ENCODE peak calls at places on chromosomes 16 and 17, in four cellular contexts. P is prostate gland, O is fibroblast of lung, B is IMR-90. Z is an unnamed sample.

GRCh38 chr17:2237521-2237921 is 66.1 kb downstream of the SMG6 start:
- DNase-seq in O (peak; percentile 89), B (no peak), P (no peak), Z (no peak)

GRCh38 chr17:7019839-7020519 is 2.9 kb upstream of the BCL6B start:
- DNase-seq in O (peak; percentile 65), P (no peak), B (peak; percentile 23), Z (no peak)

GRCh38 chr16:87634411-87634810 is 32.1 kb downstream of the JPH3 start:
- DNase-seq in O (no peak), B (no peak), P (no peak), Z (no peak)

GRCh38 chr17:78568494-78569115 is 8.6 kb downstream of the DNAH17 start:
- DNase-seq in B (peak; percentile 37), O (peak; percentile 21), P (no peak), Z (no peak)

GRCh38 chr17:35141681-35142466 is at the start of gene NLE1:
- DNase-seq in B (peak; percentile 74), P (peak; percentile 59), O (peak; percentile 80), Z (peak; percentile 29)

GRCh38 chr16:56451753-56452689 is 667 bp downstream of the OGFOD1 start:
- DNase-seq in B (peak; percentile 31), O (peak; percentile 36), P (peak; percentile 14), Z (no peak)

GRCh38 chr16:87955302-87956168 is 4.3 kb downstream of the BANP start:
- DNase-seq in O (no peak), P (no peak), B (peak; percentile 63), Z (no peak)

GRCh38 chr16:17417740-17418139 is 53.0 kb downstream of the XYLT1 start:
- DNase-seq in B (no peak), P (no peak), O (no peak), Z (no peak)

GRCh38 chr16:64304376-64304775 is 817.5 kb downstream of the CDH11 start:
- DNase-seq in P (no peak), O (no peak), B (no peak), Z (no peak)

GRCh38 chr16:27498916-27499658 is 50.6 kb downstream of the GTF3C1 start:
- DNase-seq in B (no peak), P (no peak), O (no peak), Z (no peak)

GRCh38 chr16:27499659-27500055 is 50.1 kb downstream of the GTF3C1 start:
- DNase-seq in O (no peak), P (no peak), B (no peak), Z (no peak)

GRCh38 chr16:27500801-27501200 is 48.9 kb downstream of the GTF3C1 start:
- DNase-seq in O (no peak), B (no peak), P (no peak), Z (no peak)

GRCh38 chr16:27498020-27498419 is 51.7 kb downstream of the GTF3C1 start:
- DNase-seq in O (peak; percentile 40), P (no peak), B (peak; percentile 16), Z (no peak)

GRCh38 chr16:27498426-27498825 is 51.3 kb downstream of the GTF3C1 start:
- DNase-seq in B (no peak), P (no peak), O (no peak), Z (no peak)
- H3K27ac ChIP-seq in B (no peak overlapping the region), P (no peak overlapping the region), O (no peak overlapping the region), Z (no peak overlapping the region)

GRCh38 chr17:28053044-28053670 is 10.7 kb downstream of the NLK start:
- DNase-seq in B (no peak), O (no peak), P (no peak), Z (no peak)
- H3K27ac ChIP-seq in B (no peak overlapping the region), O (no peak overlapping the region), P (no peak overlapping the region), Z (no peak overlapping the region)

DNA sequence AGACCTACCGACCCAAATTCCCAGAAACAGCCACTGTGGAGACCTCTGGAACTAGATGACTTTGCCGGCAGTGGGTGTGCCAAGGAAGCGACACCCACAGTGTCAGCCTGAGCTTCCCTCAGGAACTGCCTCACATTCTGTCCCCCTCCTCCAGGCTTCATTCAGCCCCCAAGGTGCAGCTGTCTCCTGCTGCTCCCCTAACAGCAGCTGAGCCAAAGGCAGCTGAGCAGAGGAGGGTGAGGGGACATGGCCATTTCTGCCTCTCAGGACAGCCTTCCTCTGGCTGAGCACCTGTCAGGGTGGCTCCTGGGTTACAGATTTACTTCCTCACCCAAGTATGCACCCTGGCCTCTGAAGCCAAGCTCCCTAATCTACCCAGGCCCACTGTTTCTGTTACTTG is 22.1 kb upstream of the MTMR4 start:
- DNase-seq in O (no peak), B (no peak), P (no peak), Z (no peak)
- H3K27ac ChIP-seq in O (no peak overlapping the region), B (no peak overlapping the region), P (no peak overlapping the region), Z (no peak overlapping the region)

GRCh38 chr16:57637965-57638364 is 9.5 kb downstream of the ADGRG1 start:
- DNase-seq in O (no peak), P (no peak), B (no peak), Z (no peak)
- H3K27ac ChIP-seq in O (no peak overlapping the region), P (peak overlapping the region; percentile 41), B (no peak overlapping the region), Z (no peak overlapping the region)

GRCh38 chr16:27791404-27791719 is 241.4 kb downstream of the KATNIP start:
- DNase-seq in O (no peak), P (no peak), B (no peak), Z (no peak)

GRCh38 chr16:27792486-27793275 is 242.7 kb downstream of the KATNIP start:
- DNase-seq in P (no peak), B (no peak), O (no peak), Z (no peak)

GRCh38 chr16:27789150-27789549 is 239.2 kb downstream of the KATNIP start:
- DNase-seq in B (no peak), O (no peak), P (no peak), Z (no peak)

GRCh38 chr16:27789595-27790241 is 239.8 kb downstream of the KATNIP start:
- DNase-seq in P (no peak), O (no peak), B (no peak), Z (no peak)

DNA sequence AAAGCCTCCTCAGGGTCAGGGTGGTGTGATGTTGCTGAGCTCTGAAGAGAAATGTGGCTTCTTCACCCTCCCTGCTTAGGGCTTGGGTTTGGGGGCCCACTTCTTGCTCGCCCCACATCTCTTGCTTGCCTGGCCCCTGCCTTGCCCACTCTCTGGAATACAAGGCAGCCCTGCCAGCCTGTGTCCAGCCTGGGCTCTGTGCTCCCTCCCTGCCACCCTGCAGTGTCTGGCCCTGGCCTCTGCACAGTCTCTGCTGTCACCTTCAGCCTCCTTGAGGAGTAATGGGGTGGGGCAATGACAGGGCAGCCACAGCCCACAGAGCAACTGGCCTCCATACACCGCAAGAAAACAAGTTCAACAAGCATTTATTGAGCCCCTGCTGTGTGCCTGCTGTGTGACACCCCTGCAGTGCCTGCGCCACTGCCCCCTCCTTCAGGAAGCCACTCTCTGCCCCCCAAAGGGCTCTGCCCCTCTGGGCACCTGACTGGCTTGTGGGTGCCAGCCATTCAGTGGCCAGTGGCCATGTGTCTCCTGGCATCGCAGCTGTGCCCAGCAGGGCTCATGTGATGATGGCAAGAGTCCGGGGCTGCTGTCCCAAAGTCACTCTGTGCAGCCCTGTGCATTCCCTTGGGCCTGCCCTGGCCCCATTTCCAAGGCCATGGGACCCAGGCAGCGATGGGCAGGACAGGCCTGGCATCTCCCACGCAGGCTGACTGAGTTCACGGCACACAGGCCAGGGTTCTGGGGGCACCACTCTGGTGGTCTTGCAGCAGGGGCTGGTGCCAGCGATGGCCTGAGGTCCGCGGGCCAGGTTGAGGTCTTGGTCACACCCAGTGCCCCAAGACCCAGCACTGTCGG is 240.8 kb downstream of the KATNIP start:
- DNase-seq in O (no peak), P (no peak), B (no peak), Z (no peak)
- H3K27ac ChIP-seq in O (no peak overlapping the region), P (no peak overlapping the region), B (no peak overlapping the region), Z (no peak overlapping the region)

GRCh38 chr16:81444448-81445121 is at the start of gene CMIP:
- DNase-seq in O (peak; percentile 72), B (peak; percentile 72), P (peak; percentile 78), Z (peak; percentile 26)

GRCh38 chr16:81447383-81448101 is 2.9 kb downstream of the CMIP start:
- DNase-seq in B (no peak), P (peak; percentile 53), O (no peak), Z (no peak)

GRCh38 chr16:81445143-81445922 is 725 bp downstream of the CMIP start:
- DNase-seq in B (peak; percentile 19), P (no peak), O (no peak), Z (no peak)

GRCh38 chr16:81446318-81447275 is 2.0 kb downstream of the CMIP start:
- DNase-seq in O (no peak), P (peak; percentile 72), B (peak; percentile 51), Z (peak; percentile 54)

DNA sequence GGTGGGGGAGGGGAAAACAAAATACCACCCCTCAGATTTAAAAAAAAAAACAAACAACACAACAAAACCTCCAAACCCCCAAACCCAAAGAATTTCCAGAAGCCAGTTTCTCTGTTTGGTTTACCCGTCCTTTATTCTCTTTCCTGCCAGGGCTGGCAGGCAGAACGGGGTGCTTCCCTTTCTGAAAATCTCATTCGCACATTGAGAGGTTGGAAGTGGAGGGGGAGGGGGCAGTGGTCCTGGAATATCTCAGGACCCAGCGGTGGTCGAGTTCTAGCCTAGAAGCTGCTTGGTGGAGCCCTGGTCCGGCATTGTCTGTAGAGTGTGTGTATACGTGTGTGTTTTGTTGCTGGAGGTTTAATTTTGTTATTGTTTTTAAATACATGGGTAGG is 1.3 kb downstream of the CMIP start:
- DNase-seq in O (no peak), P (peak; percentile 33), B (no peak), Z (no peak)
- H3K27ac ChIP-seq in O (peak overlapping the region; percentile 51), P (peak overlapping the region; percentile 88), B (peak overlapping the region; percentile 80), Z (peak overlapping the region; percentile 97)

DNA sequence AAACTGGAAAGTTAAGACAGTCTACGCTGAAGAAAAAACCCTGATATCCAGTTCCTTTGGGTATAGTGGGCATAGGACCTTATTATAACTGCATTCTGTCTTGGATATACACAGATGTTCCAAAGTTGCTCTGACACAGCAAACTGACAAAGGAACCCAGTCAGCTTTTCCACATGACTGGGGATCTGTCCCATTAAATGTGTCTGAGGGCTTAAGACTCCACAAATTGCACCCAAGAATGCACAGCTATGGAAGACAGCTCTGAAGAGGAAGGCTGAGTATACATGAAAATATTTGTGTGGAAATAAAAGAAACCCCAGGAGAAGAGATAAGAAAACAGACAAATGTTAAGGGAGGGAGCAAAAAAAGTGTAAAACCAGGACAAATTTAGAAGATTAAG is 114.1 kb downstream of the SPAG9 start:
- DNase-seq in P (no peak), O (no peak), B (peak; percentile 14), Z (no peak)
- H3K27ac ChIP-seq in P (no peak overlapping the region), O (no peak overlapping the region), B (no peak overlapping the region), Z (no peak overlapping the region)

DNA sequence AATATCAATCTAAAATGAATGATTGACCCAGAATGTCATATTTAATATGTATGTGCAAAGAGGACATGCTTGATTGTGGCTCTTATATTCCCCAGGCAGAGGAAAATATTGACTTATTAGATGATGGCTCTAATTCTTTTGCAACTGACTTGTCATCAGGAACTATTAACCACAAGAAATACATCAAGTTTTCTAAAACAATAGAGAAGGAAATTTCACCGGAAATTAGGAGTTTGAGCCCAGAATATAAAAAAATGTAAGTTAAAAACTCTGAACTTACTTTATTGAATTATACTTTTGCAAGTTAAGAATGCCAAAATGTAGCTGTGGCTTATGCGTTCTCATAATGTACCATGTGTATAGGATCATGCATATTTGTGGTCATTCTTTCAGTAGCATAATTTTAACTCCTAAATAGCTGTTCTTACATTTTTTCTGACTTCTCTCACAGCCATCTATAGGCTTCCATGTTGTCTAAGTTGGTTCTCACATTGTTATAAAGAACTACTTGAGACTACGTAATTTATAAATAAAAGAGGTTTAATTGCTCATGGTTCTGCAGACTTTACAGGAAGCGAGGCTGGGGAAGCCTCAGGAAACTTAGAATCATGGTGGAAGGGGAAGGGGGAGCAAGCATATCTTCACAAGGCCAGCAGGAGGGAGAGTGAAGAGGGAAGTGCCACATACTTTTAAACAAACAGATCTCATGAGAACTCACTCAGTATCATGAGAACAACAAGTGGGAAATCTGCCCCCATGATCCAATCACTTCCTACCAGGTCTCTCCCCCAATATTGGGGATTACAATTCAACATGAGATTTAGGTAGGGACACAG is 11.6 kb downstream of the EFCAB13 start:
- DNase-seq in O (no peak), B (no peak), P (no peak), Z (no peak)
- H3K27ac ChIP-seq in O (no peak overlapping the region), B (no peak overlapping the region), P (no peak overlapping the region), Z (no peak overlapping the region)

Z was measured in epithelial cell of prostate.